ENCODE peak calls at places on chromosomes 6 and 20, in six cellular contexts. X is left cardiac atrium, Q is AML-193, A is MV-4-11, P is thoracic aorta, M is ELF-1. Y is an unnamed sample.

GRCh38 chr6:117951783-117952182 is 44.7 kb downstream of the SLC35F1 start:
- DNase-seq in X (no peak), M (peak; percentile 84), P (no peak), A (no peak), Q (no peak), Y (no peak)

GRCh38 chr20:8127553-8128255 is 4.4 kb upstream of the PLCB1 start:
- DNase-seq in Q (no peak), M (no peak), A (peak; percentile 50), X (no peak), P (no peak), Y (no peak)

GRCh38 chr20:63895886-63896135 is 885 bp downstream of the DNAJC5 start:
- DNase-seq in M (peak; percentile 10), P (no peak), Q (no peak), X (no peak), A (no peak), Y (no peak)

GRCh38 chr6:136801581-136801980 is 9.3 kb upstream of the MAP3K5 start:
- DNase-seq in M (no peak), Q (no peak), P (no peak), X (no peak), A (no peak), Y (no peak)

GRCh38 chr6:101429291-101429690 is 35.8 kb downstream of the GRIK2 start:
- DNase-seq in Q (no peak), M (no peak), A (no peak), X (no peak), P (no peak), Y (peak; percentile 8)

GRCh38 chr6:12748815-12749521 is 32.4 kb downstream of the PHACTR1 start:
- DNase-seq in M (peak; percentile 38), Q (no peak), X (peak; percentile 23), A (no peak), P (no peak), Y (no peak)

GRCh38 chr6:25423358-25423757 is 144.2 kb downstream of the CARMIL1 start:
- DNase-seq in P (no peak), Q (no peak), X (no peak), M (peak; percentile 49), A (no peak), Y (no peak)

GRCh38 chr6:117505337-117505736 is 22.9 kb downstream of the DCBLD1 start:
- DNase-seq in A (peak; percentile 49), M (no peak), X (no peak), Q (no peak), P (no peak), Y (no peak)

GRCh38 chr6:111898452-111898851 is 25.2 kb upstream of the FYN start:
- DNase-seq in P (no peak), A (no peak), Q (no peak), M (peak; percentile 53), X (no peak), Y (no peak)

GRCh38 chr6:5141046-5141445 is 55.9 kb downstream of the PPP1R3G start:
- DNase-seq in M (no peak), X (no peak), Q (no peak), P (no peak), A (no peak), Y (no peak)

GRCh38 chr6:128508588-128509296 is 11.7 kb downstream of the PTPRK start:
- DNase-seq in P (no peak), A (no peak), Q (no peak), X (no peak), M (no peak), Y (peak; percentile 83)

GRCh38 chr20:4084721-4085120 is 69.4 kb upstream of the RNF24 start:
- DNase-seq in A (no peak), X (no peak), M (no peak), Q (no peak), P (no peak), Y (no peak)

GRCh38 chr6:128632131-128632530 is 111.7 kb upstream of the PTPRK start:
- DNase-seq in M (no peak), X (no peak), Q (no peak), A (no peak), P (no peak), Y (no peak)

GRCh38 chr20:14992961-14993360 is 655.5 kb upstream of the FLRT3 start:
- DNase-seq in Q (no peak), X (no peak), A (no peak), P (no peak), M (no peak), Y (no peak)

GRCh38 chr6:1630771-1631217 is 21.1 kb downstream of the FOXC1 start:
- DNase-seq in A (no peak), M (peak; percentile 17), Q (no peak), P (no peak), X (no peak), Y (no peak)